ENCODE peak calls at places on chromosomes 3 and 15, in seven cellular contexts. Y is neural progenitor cell, S is adrenal gland, U is upper lobe of right lung, T is neuronal stem cell, J is tibial artery, W is Karpas-422. V is an unnamed sample. For H3K27me3, the result is how much of the 10 kb centered on the place peaks cover.

GRCh38 chr3:154095832-154096421 is 25.3 kb upstream of the ARHGEF26 start:
- DNase-seq in Y (no peak), S (no peak), U (no peak), T (no peak), J (no peak), W (peak), V (no peak)

GRCh38 chr3:168395551-168395950 is 299.8 kb upstream of the GOLIM4 start:
- DNase-seq in Y (peak), S (no peak), U (no peak), T (no peak), J (no peak), W (no peak), V (no peak)

GRCh38 chr3:136949708-136950107 is 8.1 kb upstream of the IL20RB start:
- DNase-seq in Y (no peak), S (no peak), U (no peak), T (no peak), J (no peak), W (peak), V (no peak)

GRCh38 chr3:195119461-195120198 is 151.3 kb downstream of the XXYLT1 start:
- DNase-seq in Y (peak), S (no peak), U (no peak), T (peak), J (no peak), W (no peak), V (no peak)

GRCh38 chr3:185236969-185237368 is 16.9 kb downstream of the EHHADH start:
- DNase-seq in Y (no peak), S (no peak), U (no peak), T (no peak), J (no peak), W (no peak), V (no peak)

GRCh38 chr15:87033056-87033455 is 953.4 kb downstream of the AGBL1 start:
- DNase-seq in Y (peak), S (no peak), U (no peak), T (no peak), J (no peak), W (peak), V (no peak)

GRCh38 chr3:176430244-176430893 is 766.9 kb downstream of the TBL1XR1 start:
- DNase-seq in Y (peak), S (no peak), U (no peak), T (peak), J (no peak), W (peak), V (no peak)

GRCh38 chr3:123414958-123415792 is 33.7 kb downstream of the ADCY5 start:
- DNase-seq in Y (peak), S (no peak), U (no peak), T (no peak), J (no peak), W (no peak), V (no peak)

GRCh38 chr3:12196684-12197083 is 38.0 kb upstream of the TIMP4 start:
- DNase-seq in Y (no peak), S (no peak), U (no peak), T (no peak), J (no peak), W (no peak), V (no peak)

GRCh38 chr15:69303337-69304175 is 4.8 kb downstream of the PAQR5 start:
- DNase-seq in Y (peak), S (no peak), U (peak), T (no peak), J (no peak), W (peak), V (no peak)

GRCh38 chr15:69304176-69304533 is 5.4 kb downstream of the PAQR5 start:
- DNase-seq in Y (no peak), S (peak), U (peak), T (no peak), J (no peak), W (no peak), V (no peak)

GRCh38 chr15:69302929-69303328 is 4.2 kb downstream of the PAQR5 start:
- DNase-seq in Y (no peak), S (no peak), U (no peak), T (no peak), J (no peak), W (no peak), V (no peak)

GRCh38 chr15:69305933-69306568 is 7.3 kb downstream of the PAQR5 start:
- DNase-seq in Y (no peak), S (no peak), U (peak), T (no peak), J (no peak), W (no peak), V (no peak)

DNA sequence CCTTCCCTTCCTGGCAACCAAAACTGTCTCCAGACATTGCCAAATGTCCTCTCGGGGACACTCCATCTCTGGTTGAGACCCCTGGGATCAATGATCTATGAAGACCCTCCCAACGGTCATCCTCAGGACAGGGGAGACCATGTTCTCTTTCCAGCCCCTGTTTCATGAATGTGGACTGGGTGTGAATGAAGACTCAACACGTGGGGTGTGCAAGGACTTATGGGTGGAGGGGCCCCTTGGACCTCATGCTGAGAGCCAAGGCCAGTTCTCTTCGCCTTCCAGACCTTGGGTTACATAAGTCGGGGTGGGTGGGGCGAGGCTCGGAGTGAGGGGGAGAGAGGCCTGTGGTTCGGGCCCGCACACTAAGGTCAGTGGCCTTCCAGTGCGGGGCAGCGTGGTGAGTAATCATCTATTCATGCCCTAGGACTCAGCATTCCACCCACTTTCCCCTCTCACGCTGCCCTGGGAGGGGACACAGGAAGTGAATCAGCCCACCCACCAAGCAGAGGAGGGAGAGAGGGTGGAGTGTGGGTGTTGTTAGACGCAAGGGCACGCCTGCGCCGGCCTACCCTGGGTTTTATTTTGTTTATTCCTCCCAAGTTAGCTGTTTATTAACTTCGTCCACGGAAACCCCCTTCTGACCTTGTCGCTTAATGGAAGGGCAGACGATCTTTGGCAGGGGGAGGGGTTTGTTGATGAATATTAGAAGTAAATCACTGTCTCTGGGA is 6.7 kb downstream of the PAQR5 start:
- DNase-seq in Y (no peak), S (peak), U (peak), T (no peak), J (no peak), W (no peak), V (peak)
- H3K27ac ChIP-seq in Y (no peak), S (peak), U (peak), T (no peak), J (no peak), W (no peak), V (no peak)

GRCh38 chr3:14792691-14793121 is 26.1 kb upstream of the FGD5 start:
- DNase-seq in Y (no peak), S (no peak), U (peak), T (no peak), J (peak), W (no peak), V (no peak)
- H3K27me3 ChIP-seq in Y (under half), S (under half), U (under half), T (under half), J (under half), W (under half), V (under half)

GRCh38 chr3:108036984-108037741 is 53.7 kb downstream of the CD47 start:
- DNase-seq in Y (no peak), S (no peak), U (no peak), T (no peak), J (no peak), W (no peak), V (no peak)
- H3K27ac ChIP-seq in Y (no peak), S (no peak), U (no peak), T (no peak), J (no peak), W (no peak), V (no peak)

GRCh38 chr15:74257623-74258022 is 21.5 kb downstream of the CCDC33 start:
- DNase-seq in Y (no peak), S (no peak), U (no peak), T (no peak), J (no peak), W (no peak), V (no peak)

GRCh38 chr15:74257105-74257504 is 21.0 kb downstream of the CCDC33 start:
- DNase-seq in Y (no peak), S (no peak), U (no peak), T (no peak), J (no peak), W (no peak), V (no peak)

GRCh38 chr15:74259324-74259712 is 23.2 kb downstream of the CCDC33 start:
- DNase-seq in Y (no peak), S (no peak), U (no peak), T (no peak), J (no peak), W (no peak), V (no peak)

GRCh38 chr15:74259821-74260502 is 23.8 kb downstream of the CCDC33 start:
- DNase-seq in Y (no peak), S (no peak), U (no peak), T (no peak), J (no peak), W (peak), V (no peak)

DNA sequence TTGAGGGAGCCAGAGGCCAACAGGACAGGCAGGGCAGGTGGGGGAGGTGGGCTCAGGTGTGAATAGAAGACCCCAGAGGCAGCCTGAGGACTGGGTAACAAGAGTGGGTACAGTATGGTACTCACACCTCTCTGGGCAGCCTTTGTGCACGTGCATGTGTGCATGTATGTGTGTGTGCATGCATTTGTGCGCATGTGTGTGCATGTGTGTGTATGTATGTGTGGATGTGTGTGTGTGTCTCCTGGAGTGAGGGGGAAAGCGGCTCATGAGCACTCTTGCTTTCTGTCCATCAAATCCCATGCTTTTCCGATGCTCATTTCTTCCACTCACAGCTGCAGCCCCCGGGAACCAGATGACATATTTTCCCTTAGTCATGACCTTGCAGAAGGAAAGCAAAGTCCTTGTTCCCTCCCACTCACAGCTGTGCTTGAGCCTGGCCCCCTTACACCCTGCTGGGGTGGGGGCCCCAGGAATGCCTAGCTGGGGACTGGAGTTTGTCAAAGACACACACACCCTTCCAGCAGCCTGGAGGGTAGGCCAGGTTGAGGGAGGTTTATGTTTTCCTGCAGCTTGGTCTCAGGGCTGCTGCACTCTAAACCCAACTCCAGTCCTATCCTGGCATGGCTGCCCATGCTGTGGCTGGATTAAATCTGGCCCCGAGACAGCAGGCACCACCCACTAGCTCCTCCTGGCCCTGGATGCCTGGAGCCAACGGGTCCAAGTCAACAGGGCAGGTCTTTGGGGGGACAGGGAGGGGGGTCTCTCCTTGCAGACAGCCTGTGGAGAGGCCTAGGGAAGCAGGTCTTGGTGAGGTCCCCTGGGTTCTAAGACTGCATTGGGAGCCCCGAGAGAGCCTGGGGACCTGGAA is 22.6 kb downstream of the CCDC33 start:
- DNase-seq in Y (no peak), S (no peak), U (no peak), T (no peak), J (no peak), W (no peak), V (no peak)
- H3K27me3 ChIP-seq in Y (under half), S (under half), U (under half), T (under half), J (half or more), W (under half), V (under half)

GRCh38 chr15:63276342-63277043 is 912 bp upstream of the APH1B start:
- DNase-seq in Y (no peak), S (no peak), U (no peak), T (no peak), J (no peak), W (no peak), V (no peak)
- H3K27ac ChIP-seq in Y (no peak), S (peak), U (peak), T (no peak), J (peak), W (peak), V (peak)

GRCh38 chr3:177567833-177568232 is 370.6 kb upstream of the TBL1XR1 start:
- DNase-seq in Y (no peak), S (no peak), U (no peak), T (no peak), J (no peak), W (no peak), V (no peak)
- H3K27me3 ChIP-seq in Y (under half), S (under half), U (under half), T (under half), J (under half), W (under half), V (under half)

GRCh38 chr15:96285715-96286367 is 44.7 kb upstream of the NR2F2 start:
- DNase-seq in Y (no peak), S (no peak), U (no peak), T (no peak), J (no peak), W (no peak), V (no peak)
- H3K27ac ChIP-seq in Y (no peak), S (peak), U (no peak), T (no peak), J (no peak), W (no peak), V (no peak)

GRCh38 chr15:96165775-96166174 is 164.7 kb upstream of the NR2F2 start:
- DNase-seq in Y (no peak), S (no peak), U (no peak), T (no peak), J (no peak), W (no peak), V (no peak)

GRCh38 chr15:96160800-96161199 is 169.7 kb upstream of the NR2F2 start:
- DNase-seq in Y (no peak), S (no peak), U (no peak), T (no peak), J (no peak), W (no peak), V (no peak)

GRCh38 chr15:96160269-96160668 is 170.2 kb upstream of the NR2F2 start:
- DNase-seq in Y (no peak), S (peak), U (no peak), T (no peak), J (peak), W (no peak), V (no peak)

GRCh38 chr15:96158938-96159337 is 171.6 kb upstream of the NR2F2 start:
- DNase-seq in Y (no peak), S (no peak), U (no peak), T (no peak), J (no peak), W (no peak), V (no peak)

DNA sequence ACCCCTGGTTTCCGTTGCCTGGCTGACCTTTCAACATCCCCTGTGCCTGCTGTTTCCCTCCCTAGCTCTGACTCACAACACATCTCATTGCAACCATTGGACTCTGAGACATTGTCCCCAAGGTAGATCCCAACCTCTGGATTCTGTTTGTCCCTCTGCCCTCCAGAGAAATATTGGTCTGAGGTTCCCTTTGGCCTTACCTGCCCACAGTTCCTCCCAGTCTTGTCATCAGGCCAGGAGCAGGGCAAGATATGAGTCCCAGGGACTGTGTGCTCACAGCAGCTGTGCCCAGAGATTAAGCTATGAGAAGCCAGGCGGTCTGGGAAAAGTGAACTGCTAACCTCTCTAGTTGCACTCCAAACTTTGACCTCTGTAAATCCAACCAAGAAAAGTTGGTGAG is 168.2 kb upstream of the NR2F2 start:
- DNase-seq in Y (no peak), S (no peak), U (no peak), T (no peak), J (no peak), W (no peak), V (no peak)
- H3K27me3 ChIP-seq in Y (under half), S (under half), U (under half), T (under half), J (under half), W (under half), V (under half)

GRCh38 chr3:124999317-124999716 is 56.5 kb downstream of the HEG1 start:
- DNase-seq in Y (no peak), S (no peak), U (no peak), T (no peak), J (no peak), W (no peak), V (no peak)

GRCh38 chr3:124999897-125000296 is 55.9 kb downstream of the HEG1 start:
- DNase-seq in Y (no peak), S (no peak), U (no peak), T (no peak), J (no peak), W (no peak), V (no peak)

GRCh38 chr3:124998247-124998630 is 57.6 kb downstream of the HEG1 start:
- DNase-seq in Y (no peak), S (no peak), U (no peak), T (no peak), J (no peak), W (no peak), V (no peak)

GRCh38 chr3:124995460-124995994 is 60.3 kb downstream of the HEG1 start:
- DNase-seq in Y (peak), S (peak), U (no peak), T (peak), J (peak), W (peak), V (no peak)

GRCh38 chr3:124997303-124998246 is 58.2 kb downstream of the HEG1 start:
- DNase-seq in Y (peak), S (no peak), U (no peak), T (no peak), J (no peak), W (no peak), V (no peak)
- H3K27ac ChIP-seq in Y (peak), S (no peak), U (no peak), T (no peak), J (no peak), W (peak), V (no peak)

DNA sequence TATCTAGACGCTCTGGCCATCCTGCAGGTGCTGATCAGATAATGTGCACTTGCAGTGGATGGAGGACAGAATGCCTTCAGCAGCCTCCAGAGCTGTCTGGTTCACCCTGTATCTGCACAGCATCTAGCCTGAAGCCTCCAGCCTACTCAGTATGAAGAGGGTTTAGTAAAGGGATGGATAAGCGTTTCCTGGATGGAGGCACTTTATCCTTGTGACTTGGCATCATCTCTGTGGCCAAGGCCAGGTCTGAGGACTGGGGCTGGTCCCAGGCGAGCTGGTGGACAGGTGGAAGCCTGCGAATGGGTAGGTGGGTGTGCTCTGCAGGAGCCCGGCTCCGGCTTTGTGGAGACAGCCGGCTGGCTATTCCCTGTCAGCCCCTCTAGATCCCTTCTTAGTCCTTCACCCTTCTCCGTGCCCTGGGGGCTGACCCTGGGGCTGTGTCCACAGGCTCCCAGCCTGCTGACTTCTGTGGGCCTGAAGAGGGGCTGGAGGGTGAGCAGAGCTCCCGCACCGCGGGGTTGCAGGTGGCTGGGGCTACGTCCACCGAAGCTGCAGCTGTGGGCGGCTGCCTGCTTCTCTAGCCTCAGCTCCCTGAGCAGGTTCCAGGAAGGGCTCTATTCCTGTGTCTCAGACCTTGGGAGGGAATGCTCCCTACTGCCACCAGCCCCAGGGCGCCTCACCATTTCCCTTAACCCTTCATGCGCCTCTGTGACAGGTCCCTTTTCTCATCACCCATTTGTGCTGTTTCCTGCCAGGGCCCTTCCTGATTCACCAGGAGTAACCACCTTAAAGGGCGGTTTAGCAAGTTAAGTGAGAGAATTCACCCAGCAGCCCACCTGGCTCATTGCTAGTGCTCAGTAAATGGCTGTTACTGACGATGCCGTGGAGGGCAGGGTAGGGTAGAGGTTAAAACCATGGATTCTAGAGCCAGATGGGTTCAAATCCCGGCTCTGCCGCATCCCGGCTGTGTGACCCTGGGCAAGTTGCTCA is 88.1 kb downstream of the WNT7A start:
- DNase-seq in Y (no peak), S (no peak), U (peak), T (no peak), J (no peak), W (no peak), V (no peak)
- H3K27me3 ChIP-seq in Y (under half), S (under half), U (under half), T (under half), J (half or more), W (under half), V (under half)